ENCODE peak calls at places on chromosomes 16 and 17, in seven cellular contexts. V is body of pancreas; O is HepG2; H is OCI-LY7; T is CD8-positive, alpha-beta T cell; M is breast epithelium; X is Peyer's patch. Y is an unnamed sample. For H3K36me3, the result is how much of the 10 kb centered on the place peaks cover.

GRCh38 chr17:50055426-50056216 is at the start of gene ITGA3:
- DNase-seq in M (peak), H (peak), V (peak), X (peak), T (peak), O (no peak), Y (peak)

GRCh38 chr17:5198472-5198871 is 6.8 kb upstream of the ZNF594 start:
- DNase-seq in V (no peak), M (no peak), O (no peak), T (no peak), H (peak), X (peak), Y (no peak)

GRCh38 chr16:81219151-81219550 is 19.3 kb upstream of the BCO1 start:
- DNase-seq in H (no peak), M (no peak), T (no peak), O (no peak), X (no peak), V (no peak), Y (no peak)

GRCh38 chr17:67531291-67531690 is 154.2 kb downstream of the PITPNC1 start:
- DNase-seq in T (no peak), M (no peak), O (no peak), V (peak), X (peak), H (no peak), Y (peak)

GRCh38 chr17:50844117-50844700 is 8.8 kb downstream of the WFIKKN2 start:
- DNase-seq in X (no peak), V (no peak), T (no peak), H (no peak), M (no peak), O (peak), Y (no peak)

GRCh38 chr17:72515291-72516065 is 394.7 kb downstream of the SOX9 start:
- DNase-seq in V (peak), T (no peak), M (no peak), H (no peak), O (no peak), X (no peak), Y (peak)

GRCh38 chr16:77977336-77977735 is 45.0 kb upstream of the CLEC3A start:
- DNase-seq in V (no peak), T (no peak), H (no peak), X (no peak), M (no peak), O (no peak), Y (no peak)

GRCh38 chr16:84308120-84308519 is 13.4 kb downstream of the WFDC1 start:
- DNase-seq in X (peak), M (no peak), T (no peak), H (peak), V (peak), O (peak), Y (peak)

GRCh38 chr17:63919311-63919723 is 678 bp upstream of the GH1 start:
- DNase-seq in M (peak), O (peak), T (peak), H (peak), V (peak), X (peak), Y (peak)

GRCh38 chr17:3019761-3020160 is 43.6 kb downstream of the OR1D5 start:
- DNase-seq in M (no peak), X (no peak), T (no peak), V (no peak), O (no peak), H (no peak), Y (no peak)

GRCh38 chr17:36524428-36524876 is 10.2 kb downstream of the MYO19 start:
- DNase-seq in O (no peak), X (no peak), H (peak), V (no peak), T (no peak), M (no peak), Y (no peak)

GRCh38 chr17:78919816-78920516 is 5.2 kb downstream of the TIMP2 start:
- DNase-seq in M (no peak), T (no peak), O (no peak), V (no peak), H (no peak), X (no peak), Y (no peak)

GRCh38 chr17:82283208-82283749 is 9.8 kb upstream of the CSNK1D start:
- DNase-seq in T (no peak), O (no peak), V (no peak), M (no peak), X (no peak), H (no peak), Y (peak)

GRCh38 chr17:54992797-54993639 is 24.5 kb downstream of the STXBP4 start:
- DNase-seq in O (peak), M (no peak), H (peak), V (no peak), X (no peak), T (no peak), Y (no peak)

GRCh38 chr17:73641779-73642580 is 2.3 kb downstream of the SDK2 start:
- DNase-seq in V (no peak), X (peak), M (no peak), O (no peak), H (peak), T (no peak), Y (no peak)

GRCh38 chr17:42682400-42683384 is at the start of gene CNTNAP1:
- DNase-seq in O (peak), T (no peak), H (no peak), V (peak), X (no peak), M (no peak), Y (peak)

GRCh38 chr17:77959216-77959925 is 868 bp downstream of the TNRC6C start:
- DNase-seq in M (no peak), O (no peak), H (peak), T (peak), V (no peak), X (peak), Y (peak)

GRCh38 chr16:1723450-1724147 is 17.6 kb downstream of the MAPK8IP3 start:
- DNase-seq in M (peak), O (peak), T (no peak), V (peak), X (peak), H (peak), Y (peak)

DNA sequence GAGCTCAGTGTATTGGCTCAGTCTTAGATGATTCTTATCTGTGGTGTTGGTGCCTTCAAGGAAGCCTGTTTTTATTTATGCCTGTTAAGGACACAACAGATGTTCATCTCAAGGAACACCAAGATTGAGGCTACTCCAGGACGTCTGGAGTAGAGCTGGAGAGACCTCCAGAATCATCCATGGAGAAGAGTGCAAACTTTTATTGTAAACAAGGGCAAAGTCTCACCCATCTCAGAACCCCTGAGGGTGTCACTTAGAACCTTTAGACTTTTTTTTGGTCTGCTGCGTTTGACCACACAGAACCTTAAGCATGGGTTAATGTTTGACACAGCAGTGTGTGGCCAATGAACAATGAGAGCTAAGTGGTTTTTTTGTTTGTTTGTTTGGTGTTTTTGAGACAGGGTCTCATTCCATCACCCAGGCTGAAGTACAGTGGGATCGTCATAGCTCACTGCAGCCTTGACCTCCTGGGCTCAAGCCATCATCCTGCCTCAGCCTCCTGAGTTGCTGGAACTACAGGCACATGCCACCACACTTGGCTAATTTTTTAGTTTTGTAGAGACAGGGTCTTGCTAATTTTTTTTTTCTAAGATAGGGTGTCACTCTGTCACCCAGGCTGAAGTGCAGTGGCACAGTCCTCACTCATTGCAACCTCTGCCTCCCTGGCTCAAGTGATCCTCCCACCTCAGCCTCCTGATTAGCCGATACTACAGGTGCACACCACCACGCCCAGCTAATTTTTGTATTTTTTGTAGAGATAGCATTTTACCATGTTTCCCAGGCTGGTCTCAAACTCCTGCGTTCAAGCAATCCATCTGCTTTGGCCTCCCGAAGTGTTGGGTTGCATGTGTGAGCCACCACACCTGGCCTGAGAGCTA is 16.3 kb downstream of the SLC47A1 start:
- DNase-seq in O (peak), H (no peak), T (no peak), X (no peak), M (no peak), V (no peak), Y (no peak)
- H3K36me3 ChIP-seq in O (under half), H (under half), T (under half), X (under half), M (under half), V (under half), Y (under half)

GRCh38 chr16:28180660-28181556 is 30.9 kb downstream of the XPO6 start:
- DNase-seq in M (no peak), O (no peak), X (no peak), V (no peak), T (no peak), H (no peak), Y (peak)
- H3K36me3 ChIP-seq in M (under half), O (under half), X (under half), V (under half), T (under half), H (half or more), Y (under half)

GRCh38 chr17:395179-395578 is 42.6 kb upstream of the RPH3AL start:
- DNase-seq in X (no peak), T (no peak), M (no peak), V (no peak), H (no peak), O (no peak), Y (no peak)

GRCh38 chr17:394718-395095 is 42.1 kb upstream of the RPH3AL start:
- DNase-seq in O (no peak), T (no peak), H (no peak), M (no peak), X (no peak), V (no peak), Y (no peak)

GRCh38 chr17:393806-394717 is 41.5 kb upstream of the RPH3AL start:
- DNase-seq in T (no peak), M (no peak), V (no peak), X (peak), H (no peak), O (no peak), Y (no peak)

GRCh38 chr17:396788-397187 is 44.2 kb upstream of the RPH3AL start:
- DNase-seq in V (no peak), H (no peak), M (no peak), O (no peak), T (no peak), X (no peak), Y (no peak)

DNA sequence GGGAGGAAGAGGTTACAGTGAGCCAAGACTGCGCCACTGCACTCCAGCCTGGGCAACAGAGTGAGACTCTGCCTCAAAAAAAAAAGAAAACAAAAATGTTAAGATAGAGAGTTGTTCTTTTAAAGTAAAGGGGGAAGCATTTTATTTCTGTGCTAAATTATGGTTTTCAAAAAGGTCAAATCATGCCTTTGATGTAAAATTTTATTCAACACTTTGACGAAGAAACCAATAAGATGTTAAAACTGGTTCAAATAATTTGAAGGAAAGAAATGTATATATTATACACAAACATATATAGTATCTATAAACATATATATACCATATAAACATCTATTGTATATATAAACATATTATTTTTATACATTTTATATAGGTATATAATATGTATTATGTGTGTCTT is 43.4 kb upstream of the RPH3AL start:
- DNase-seq in X (no peak), H (no peak), V (no peak), T (no peak), O (no peak), M (no peak), Y (no peak)
- H3K36me3 ChIP-seq in X (under half), H (under half), V (under half), T (under half), O (under half), M (under half), Y (under half)

GRCh38 chr16:67128887-67129286 is 19.1 kb downstream of the PHAF1 start:
- DNase-seq in V (no peak), O (no peak), H (no peak), M (no peak), T (no peak), X (no peak), Y (no peak)
- H3K36me3 ChIP-seq in V (under half), O (half or more), H (under half), M (under half), T (under half), X (under half), Y (under half)

GRCh38 chr16:30971298-30971697 is 13.7 kb upstream of the HSD3B7 start:
- DNase-seq in X (no peak), V (no peak), T (no peak), H (no peak), O (no peak), M (no peak), Y (no peak)

GRCh38 chr16:30969246-30969842 is 11.8 kb downstream of the SETD1A start:
- DNase-seq in X (no peak), H (no peak), M (no peak), O (no peak), T (no peak), V (no peak), Y (no peak)

GRCh38 chr16:30976486-30976885 is 8.5 kb upstream of the HSD3B7 start:
- DNase-seq in H (no peak), X (no peak), T (no peak), M (no peak), V (no peak), O (no peak), Y (no peak)

GRCh38 chr16:30974348-30974747 is 10.7 kb upstream of the HSD3B7 start:
- DNase-seq in X (no peak), H (no peak), O (no peak), M (no peak), V (no peak), T (no peak), Y (no peak)

GRCh38 chr16:30972872-30973271 is 12.1 kb upstream of the HSD3B7 start:
- DNase-seq in V (no peak), O (peak), X (no peak), T (no peak), H (no peak), M (no peak), Y (no peak)
- H3K36me3 ChIP-seq in V (under half), O (half or more), X (under half), T (half or more), H (half or more), M (under half), Y (half or more)

DNA sequence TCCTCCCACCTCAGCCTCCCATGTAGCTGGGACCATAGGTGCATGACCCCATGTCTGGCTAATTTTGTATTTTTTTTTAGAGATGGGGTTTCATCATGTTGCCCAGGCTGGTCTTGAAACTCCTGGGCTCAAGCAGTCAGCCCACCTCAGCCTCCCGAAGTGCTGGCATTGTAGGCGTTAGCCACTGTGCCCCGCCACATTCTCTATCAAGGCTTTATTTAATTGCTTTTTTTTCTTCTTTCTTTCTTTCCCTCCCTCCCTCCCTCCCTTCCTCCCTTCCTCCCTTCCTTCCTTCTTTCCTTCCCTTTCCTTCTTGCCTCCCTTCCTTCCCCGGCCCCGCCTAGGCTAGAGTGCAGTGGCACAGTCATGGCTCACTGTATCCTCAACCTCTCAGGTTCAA is 23.7 kb downstream of the RSPRY1 start:
- DNase-seq in H (no peak), X (no peak), T (no peak), V (no peak), O (no peak), M (no peak), Y (no peak)
- H3K36me3 ChIP-seq in H (half or more), X (under half), T (under half), V (under half), O (under half), M (under half), Y (under half)

GRCh38 chr16:15617901-15618300 is 25.1 kb downstream of the MARF1 start:
- DNase-seq in X (no peak), M (no peak), T (no peak), V (no peak), H (no peak), O (no peak), Y (no peak)
- H3K36me3 ChIP-seq in X (under half), M (under half), T (half or more), V (under half), H (half or more), O (under half), Y (half or more)